ENCODE peak calls at places on chromosomes 2 and 18, in seven cellular contexts. N is HCT116; M is OCI-LY7; S is CD4-positive, CD25-positive, alpha-beta regulatory T cell; R is aorta; X is cardiac muscle cell; B is GM23248. Y is an unnamed sample.

GRCh38 chr2:77397763-77398162 is 124.4 kb downstream of the LRRTM4 start:
- DNase-seq in X (no peak), R (no peak), M (no peak), S (no peak), B (no peak), N (no peak), Y (no peak)

GRCh38 chr18:61435064-61435652 is 101.9 kb downstream of the CDH20 start:
- DNase-seq in N (peak; percentile 22), X (peak; percentile 21), M (peak; percentile 25), R (no peak), S (no peak), B (peak; percentile 23), Y (no peak)

GRCh38 chr18:58603365-58604067 is 25.4 kb downstream of the ALPK2 start:
- DNase-seq in N (no peak), X (peak; percentile 25), R (no peak), S (no peak), M (no peak), B (no peak), Y (no peak)

GRCh38 chr2:158912765-158913164 is 55.7 kb upstream of the TANC1 start:
- DNase-seq in N (no peak), X (no peak), M (no peak), B (no peak), R (no peak), S (no peak), Y (no peak)

GRCh38 chr2:99865818-99866676 is 276.3 kb downstream of the AFF3 start:
- DNase-seq in B (peak; percentile 40), R (no peak), X (peak; percentile 14), N (no peak), M (no peak), S (no peak), Y (no peak)

GRCh38 chr2:11446733-11447248 is 19.2 kb downstream of the E2F6 start:
- DNase-seq in X (peak; percentile 79), S (peak; percentile 58), R (peak; percentile 54), M (peak; percentile 57), N (peak; percentile 22), B (peak; percentile 74), Y (peak; percentile 8)

GRCh38 chr2:201696151-201696659 is 2.2 kb downstream of the MPP4 start:
- DNase-seq in N (no peak), S (no peak), X (peak; percentile 61), R (no peak), B (peak; percentile 93), M (no peak), Y (no peak)

GRCh38 chr18:47113796-47114540 is 36.3 kb downstream of the HDHD2 start:
- DNase-seq in B (peak; percentile 63), N (no peak), S (no peak), R (no peak), X (no peak), M (no peak), Y (no peak)

GRCh38 chr18:57585846-57586242 is 658 bp downstream of the FECH start:
- DNase-seq in R (no peak), S (peak; percentile 2), N (no peak), X (no peak), B (no peak), M (peak; percentile 4), Y (no peak)

GRCh38 chr2:233426619-233427342 is 72.5 kb downstream of the DGKD start:
- DNase-seq in X (peak; percentile 63), R (no peak), M (no peak), N (peak; percentile 79), B (peak; percentile 78), S (no peak), Y (no peak)

GRCh38 chr2:158315803-158316413 is 140.6 kb downstream of the CCDC148 start:
- DNase-seq in M (no peak), R (no peak), N (no peak), B (no peak), X (no peak), S (no peak), Y (no peak)

GRCh38 chr2:205655775-205656425 is 26.4 kb upstream of the NRP2 start:
- DNase-seq in S (no peak), R (no peak), B (no peak), X (no peak), N (no peak), M (no peak), Y (no peak)

GRCh38 chr2:239299218-239299939 is 101.4 kb downstream of the HDAC4 start:
- DNase-seq in B (no peak), S (no peak), X (no peak), R (peak; percentile 20), N (no peak), M (no peak), Y (no peak)

DNA sequence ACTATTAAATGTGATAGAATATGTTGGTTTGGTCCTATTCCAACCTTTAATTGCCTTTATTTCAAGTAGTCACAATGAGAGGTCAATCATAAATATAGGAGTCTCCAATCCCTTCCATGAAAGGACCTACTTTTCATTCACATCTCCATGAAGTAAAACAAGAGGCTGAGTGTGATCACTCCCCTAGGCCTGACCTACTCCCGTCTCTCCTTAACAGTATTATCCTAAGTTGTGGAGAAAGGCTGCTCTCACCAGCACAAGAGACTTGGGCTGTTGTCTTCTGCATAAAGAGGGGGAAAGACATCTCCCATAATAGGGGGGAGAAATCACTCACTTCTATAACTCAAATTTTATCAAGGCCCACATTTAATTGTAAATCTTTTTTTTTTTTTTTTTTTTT is 105.4 kb downstream of the SOS1 start:
- DNase-seq in N (no peak), X (no peak), M (no peak), S (no peak), R (no peak), B (no peak), Y (no peak)
- H3K27ac ChIP-seq in N (no peak overlapping the region), X (no peak overlapping the region), M (no peak overlapping the region), S (no peak overlapping the region), R (no peak overlapping the region), B (no peak overlapping the region), Y (no peak overlapping the region)

GRCh38 chr2:229447227-229447626 is 176.1 kb upstream of the PID1 start:
- DNase-seq in M (no peak), X (no peak), R (no peak), S (no peak), N (no peak), B (no peak), Y (no peak)
- H3K27ac ChIP-seq in M (no peak overlapping the region), X (no peak overlapping the region), R (no peak overlapping the region), S (no peak overlapping the region), N (no peak overlapping the region), B (no peak overlapping the region), Y (peak overlapping the region; percentile 91)

DNA sequence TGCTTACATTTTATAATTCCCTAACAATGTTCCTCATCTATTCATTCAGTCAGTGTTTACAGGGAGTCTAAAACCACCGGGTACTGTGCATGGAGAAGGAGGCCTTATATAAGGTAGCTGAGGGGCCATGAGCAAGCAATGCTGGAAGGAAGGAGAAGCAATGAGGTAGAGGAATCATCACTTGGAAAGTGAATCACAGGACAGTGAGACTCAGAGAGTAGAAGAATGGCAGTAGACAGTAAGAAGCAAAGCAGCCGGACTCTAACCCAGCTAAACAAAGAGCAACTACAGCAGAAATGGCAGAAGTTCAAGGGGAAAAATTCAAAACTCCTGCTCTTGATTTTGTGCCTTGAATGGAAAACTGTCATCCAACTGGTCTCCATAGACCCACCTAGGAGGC is 68.2 kb downstream of the RBMS1 start:
- DNase-seq in N (no peak), R (no peak), B (peak; percentile 90), M (no peak), S (no peak), X (no peak), Y (no peak)
- H3K27ac ChIP-seq in N (no peak overlapping the region), R (no peak overlapping the region), B (peak overlapping the region; percentile 88), M (no peak overlapping the region), S (no peak overlapping the region), X (no peak overlapping the region), Y (no peak overlapping the region)

GRCh38 chr2:177478029-177478428 is 85.5 kb downstream of the AGPS start:
- DNase-seq in N (no peak), R (no peak), S (no peak), B (peak; percentile 14), X (peak; percentile 58), M (no peak), Y (no peak)

GRCh38 chr2:177478907-177479306 is 86.3 kb downstream of the AGPS start:
- DNase-seq in M (no peak), B (no peak), R (no peak), S (no peak), X (no peak), N (no peak), Y (no peak)

GRCh38 chr2:177482195-177482594 is 89.6 kb downstream of the AGPS start:
- DNase-seq in M (no peak), S (no peak), R (no peak), N (no peak), B (no peak), X (no peak), Y (no peak)

GRCh38 chr2:177484396-177484795 is 91.8 kb downstream of the AGPS start:
- DNase-seq in R (no peak), S (no peak), X (no peak), M (no peak), N (no peak), B (no peak), Y (no peak)

GRCh38 chr2:177483531-177483930 is 91.0 kb downstream of the AGPS start:
- DNase-seq in R (no peak), N (no peak), M (no peak), X (no peak), B (no peak), S (no peak), Y (no peak)
- H3K27ac ChIP-seq in R (no peak overlapping the region), N (no peak overlapping the region), M (no peak overlapping the region), X (peak overlapping the region; percentile 19), B (no peak overlapping the region), S (no peak overlapping the region), Y (no peak overlapping the region)

GRCh38 chr2:20563833-20564232 is 87.1 kb downstream of the HS1BP3 start:
- DNase-seq in B (peak; percentile 96), X (peak; percentile 26), S (no peak), M (no peak), R (no peak), N (no peak), Y (no peak)

GRCh38 chr2:20563251-20563650 is 87.6 kb downstream of the HS1BP3 start:
- DNase-seq in X (no peak), S (no peak), M (no peak), B (no peak), N (no peak), R (no peak), Y (no peak)

GRCh38 chr2:20565623-20566236 is 85.2 kb downstream of the HS1BP3 start:
- DNase-seq in X (no peak), B (no peak), M (no peak), N (no peak), S (no peak), R (no peak), Y (no peak)

GRCh38 chr2:20567159-20567925 is 83.6 kb downstream of the HS1BP3 start:
- DNase-seq in M (no peak), S (no peak), N (no peak), B (no peak), X (no peak), R (no peak), Y (no peak)

DNA sequence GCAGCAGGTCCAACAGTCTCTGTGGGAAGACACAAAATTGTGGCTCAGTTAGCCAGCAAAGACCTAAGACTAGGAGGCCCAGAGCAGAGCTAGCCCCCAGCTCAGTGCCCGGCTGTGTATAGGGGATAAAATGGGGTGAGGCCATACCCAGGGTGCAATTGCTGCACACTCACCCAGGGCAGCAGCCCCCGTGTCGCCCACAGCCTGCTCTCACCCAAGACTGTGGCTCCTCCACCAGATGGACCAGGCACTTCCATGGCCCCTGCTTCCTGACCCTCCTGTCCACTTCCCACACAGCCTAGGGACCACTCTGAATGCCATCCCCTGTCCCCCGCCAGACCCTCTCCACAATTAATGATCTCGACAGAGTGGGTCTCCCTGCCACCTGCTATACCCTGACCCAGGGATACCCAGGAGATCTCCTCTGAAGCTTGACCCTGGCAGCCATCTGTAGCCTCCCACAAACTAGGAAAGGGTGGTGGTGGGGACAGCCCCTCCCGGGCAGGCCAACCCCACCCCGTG is 85.7 kb downstream of the HS1BP3 start:
- DNase-seq in S (no peak), R (no peak), B (no peak), M (no peak), N (no peak), X (no peak), Y (no peak)
- H3K27ac ChIP-seq in S (no peak overlapping the region), R (no peak overlapping the region), B (no peak overlapping the region), M (no peak overlapping the region), N (no peak overlapping the region), X (no peak overlapping the region), Y (no peak overlapping the region)

Y was measured in substantia nigra.